ENCODE peak calls at places on chromosomes 7 and 10, in five cellular contexts. V, F, Z, R and U are unnamed samples.

GRCh38 chr7:24580283-24580946 is 7.2 kb downstream of the PALS2 start:
- DNase-seq in V (no peak), F (no peak), Z (no peak), R (no peak), U (peak)

GRCh38 chr10:1632596-1632995 is 104.7 kb downstream of the ADARB2 start:
- DNase-seq in V (no peak), F (no peak), Z (no peak), R (no peak), U (no peak)

GRCh38 chr10:75159519-75159918 is 48.1 kb downstream of the SAMD8 start:
- DNase-seq in V (no peak), F (no peak), Z (no peak), R (no peak), U (no peak)

GRCh38 chr7:5234852-5235831 is 45.1 kb downstream of the WIPI2 start:
- DNase-seq in V (no peak), F (no peak), Z (no peak), R (peak), U (no peak)

GRCh38 chr7:137109966-137110930 is 233.3 kb downstream of the PTN start:
- DNase-seq in V (no peak), F (no peak), Z (no peak), R (no peak), U (no peak)

GRCh38 chr10:21083861-21084260 is 186.8 kb upstream of the NEBL start:
- DNase-seq in V (no peak), F (no peak), Z (no peak), R (no peak), U (no peak)

GRCh38 chr10:61804414-61804813 is 97.1 kb upstream of the ARID5B start:
- DNase-seq in V (no peak), F (no peak), Z (no peak), R (no peak), U (no peak)

GRCh38 chr10:132006966-132007365 is 25.2 kb upstream of the BNIP3 start:
- DNase-seq in V (no peak), F (no peak), Z (no peak), R (no peak), U (no peak)

GRCh38 chr7:109793-110556 is 82.4 kb upstream of the FAM20C start:
- DNase-seq in V (no peak), F (no peak), Z (no peak), R (no peak), U (no peak)

GRCh38 chr10:17147884-17148494 is 18.4 kb upstream of the CUBN start:
- DNase-seq in V (no peak), F (peak), Z (no peak), R (peak), U (peak)

GRCh38 chr10:75432763-75433162 is 1.3 kb downstream of the LRMDA start:
- DNase-seq in V (no peak), F (no peak), Z (no peak), R (no peak), U (no peak)

GRCh38 chr7:117859246-117859812 is 13.9 kb downstream of the CTTNBP2 start:
- DNase-seq in V (no peak), F (no peak), Z (no peak), R (no peak), U (no peak)

GRCh38 chr10:14671383-14671782 is 103.3 kb downstream of the FAM107B start:
- DNase-seq in V (no peak), F (peak), Z (no peak), R (no peak), U (no peak)

GRCh38 chr7:36129048-36129534 is 24.0 kb upstream of the EEPD1 start:
- DNase-seq in V (no peak), F (peak), Z (no peak), R (peak), U (peak)

GRCh38 chr7:54841772-54842707 is 83.0 kb upstream of the SEC61G start:
- DNase-seq in V (peak), F (peak), Z (peak), R (peak), U (no peak)

GRCh38 chr10:98300526-98300925 is 32.5 kb upstream of the LOXL4 start:
- DNase-seq in V (no peak), F (no peak), Z (no peak), R (no peak), U (no peak)

GRCh38 chr7:116052006-116052405 is 21.4 kb upstream of the TFEC start:
- DNase-seq in V (no peak), F (no peak), Z (no peak), R (no peak), U (no peak)

GRCh38 chr10:100158044-100158805 is 27.6 kb downstream of the ERLIN1 start:
- DNase-seq in V (no peak), F (no peak), Z (no peak), R (no peak), U (no peak)

GRCh38 chr10:32953277-32953927 is 4.6 kb downstream of the ITGB1 start:
- DNase-seq in V (no peak), F (no peak), Z (no peak), R (no peak), U (no peak)

GRCh38 chr10:32616438-32616837 is 170.5 kb downstream of the CCDC7 start:
- DNase-seq in V (no peak), F (no peak), Z (no peak), R (no peak), U (no peak)

GRCh38 chr10:127904311-127904710 is 2.6 kb upstream of the PTPRE start:
- DNase-seq in V (no peak), F (no peak), Z (no peak), R (no peak), U (no peak)

GRCh38 chr10:121165276-121165675 is 314.1 kb downstream of the WDR11 start:
- DNase-seq in V (no peak), F (no peak), Z (no peak), R (no peak), U (no peak)

GRCh38 chr7:133360201-133360600 is 107.3 kb downstream of the EXOC4 start:
- DNase-seq in V (no peak), F (no peak), Z (no peak), R (no peak), U (no peak)

GRCh38 chr10:7572435-7572834 is 94.3 kb downstream of the ITIH5 start:
- DNase-seq in V (no peak), F (no peak), Z (no peak), R (no peak), U (no peak)

GRCh38 chr10:103884681-103885139 is 29.3 kb upstream of the SH3PXD2A start:
- DNase-seq in V (no peak), F (peak), Z (no peak), R (peak), U (peak)

GRCh38 chr10:72802291-72803118 is 91.0 kb upstream of the OIT3 start:
- DNase-seq in V (no peak), F (no peak), Z (no peak), R (no peak), U (no peak)

GRCh38 chr7:150668472-150668911 is 17.0 kb upstream of the GIMAP2 start:
- DNase-seq in V (no peak), F (no peak), Z (no peak), R (no peak), U (peak)

DNA sequence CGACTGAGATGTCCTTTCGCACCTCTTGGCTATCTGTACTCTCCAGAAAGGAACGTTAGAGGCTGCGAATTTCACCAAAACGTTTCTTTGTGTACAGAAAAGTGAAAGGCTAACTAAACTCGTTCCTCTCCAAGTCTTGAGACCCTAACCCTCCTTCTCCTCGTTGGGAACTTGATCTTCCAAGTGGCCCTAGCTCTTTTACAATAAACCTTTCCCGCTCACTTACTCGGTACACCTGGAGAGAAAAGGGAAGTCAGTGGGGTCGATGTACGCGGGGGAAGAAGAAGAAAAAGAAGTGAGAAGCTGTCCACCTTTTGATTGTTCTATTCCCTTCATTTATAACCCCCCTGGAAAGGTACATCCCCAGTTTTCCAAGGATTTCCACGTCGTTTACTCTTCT is 164.9 kb upstream of the PPP1R3A start:
- DNase-seq in V (no peak), F (no peak), Z (no peak), R (no peak), U (peak)
- H3K4me3 ChIP-seq in V (no peak), F (peak), Z (peak), R (peak), U (no peak)

GRCh38 chr7:2613926-2614613 is 17.7 kb upstream of the TTYH3 start:
- DNase-seq in V (no peak), F (no peak), Z (peak), R (no peak), U (no peak)

GRCh38 chr7:2611921-2612320 is 19.9 kb upstream of the TTYH3 start:
- DNase-seq in V (no peak), F (no peak), Z (no peak), R (no peak), U (no peak)

GRCh38 chr7:2614646-2615330 is 17.0 kb upstream of the TTYH3 start:
- DNase-seq in V (no peak), F (no peak), Z (no peak), R (no peak), U (no peak)

GRCh38 chr7:2612445-2613112 is 19.2 kb upstream of the TTYH3 start:
- DNase-seq in V (no peak), F (peak), Z (no peak), R (peak), U (peak)

DNA sequence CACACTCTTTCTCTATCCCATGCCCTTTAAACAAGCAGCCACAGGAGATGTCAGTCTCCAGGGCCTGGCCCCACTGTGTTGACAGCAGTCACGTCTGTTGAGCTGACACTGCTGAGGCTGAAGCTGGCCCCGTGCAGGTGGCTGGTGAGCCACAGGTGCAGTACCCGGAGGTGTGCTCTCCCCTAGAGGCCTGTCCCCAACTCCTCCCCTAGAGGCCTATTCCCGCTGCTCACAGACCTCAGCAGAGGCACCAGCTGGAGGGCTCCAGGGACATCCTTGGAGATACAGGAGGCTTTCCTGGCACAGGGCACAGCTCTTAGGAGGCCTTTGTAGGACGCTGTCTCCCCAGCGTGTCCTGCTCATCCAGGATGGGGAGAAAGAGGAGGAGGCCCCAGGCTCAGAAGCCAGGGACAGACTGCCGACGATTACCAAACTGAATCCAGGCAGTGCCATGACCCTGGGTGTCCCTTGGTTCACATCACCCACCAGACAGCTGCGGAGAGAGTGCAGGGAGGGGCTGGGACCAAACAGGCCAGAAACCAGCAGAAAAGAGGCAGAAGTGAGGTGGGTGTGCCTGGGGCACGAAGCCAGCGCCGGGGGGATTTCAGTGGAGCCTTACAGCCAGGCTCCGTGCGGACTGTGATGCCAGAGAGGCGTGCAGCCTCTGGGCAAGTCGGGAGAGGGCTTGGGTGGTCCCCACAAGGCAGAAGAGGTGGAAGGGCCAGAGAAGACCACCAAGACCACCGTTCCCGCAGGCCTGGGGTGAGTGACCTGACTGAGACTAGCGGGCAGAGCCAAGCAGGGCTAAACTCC is 18.5 kb upstream of the TTYH3 start:
- DNase-seq in V (no peak), F (no peak), Z (no peak), R (no peak), U (no peak)
- H3K27ac ChIP-seq in V (peak), F (no peak), Z (no peak), R (no peak), U (no peak)

DNA sequence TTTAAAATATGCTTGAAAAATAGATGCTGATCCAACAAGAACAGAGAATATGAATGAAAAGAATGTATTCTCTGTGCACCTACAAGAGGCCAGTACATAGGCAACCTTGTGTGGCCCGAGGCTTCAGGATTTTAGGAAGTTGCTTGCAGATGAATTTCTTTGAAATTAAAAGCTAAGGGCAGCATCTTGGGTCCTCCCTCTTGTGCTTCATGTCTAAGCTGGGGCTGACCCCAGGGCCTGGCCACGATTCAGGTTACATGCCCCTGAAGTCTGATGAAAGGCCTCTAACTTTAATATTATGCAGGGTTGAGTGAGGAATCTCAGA is 138.9 kb downstream of the BMPER start:
- DNase-seq in V (no peak), F (no peak), Z (no peak), R (no peak), U (no peak)
- H3K4me3 ChIP-seq in V (no peak), F (no peak), Z (no peak), R (no peak), U (no peak)

GRCh38 chr7:47418910-47419309 is 163.0 kb downstream of the TNS3 start:
- DNase-seq in V (peak), F (no peak), Z (no peak), R (no peak), U (no peak)
- H3K27ac ChIP-seq in V (peak), F (no peak), Z (no peak), R (no peak), U (no peak)

DNA sequence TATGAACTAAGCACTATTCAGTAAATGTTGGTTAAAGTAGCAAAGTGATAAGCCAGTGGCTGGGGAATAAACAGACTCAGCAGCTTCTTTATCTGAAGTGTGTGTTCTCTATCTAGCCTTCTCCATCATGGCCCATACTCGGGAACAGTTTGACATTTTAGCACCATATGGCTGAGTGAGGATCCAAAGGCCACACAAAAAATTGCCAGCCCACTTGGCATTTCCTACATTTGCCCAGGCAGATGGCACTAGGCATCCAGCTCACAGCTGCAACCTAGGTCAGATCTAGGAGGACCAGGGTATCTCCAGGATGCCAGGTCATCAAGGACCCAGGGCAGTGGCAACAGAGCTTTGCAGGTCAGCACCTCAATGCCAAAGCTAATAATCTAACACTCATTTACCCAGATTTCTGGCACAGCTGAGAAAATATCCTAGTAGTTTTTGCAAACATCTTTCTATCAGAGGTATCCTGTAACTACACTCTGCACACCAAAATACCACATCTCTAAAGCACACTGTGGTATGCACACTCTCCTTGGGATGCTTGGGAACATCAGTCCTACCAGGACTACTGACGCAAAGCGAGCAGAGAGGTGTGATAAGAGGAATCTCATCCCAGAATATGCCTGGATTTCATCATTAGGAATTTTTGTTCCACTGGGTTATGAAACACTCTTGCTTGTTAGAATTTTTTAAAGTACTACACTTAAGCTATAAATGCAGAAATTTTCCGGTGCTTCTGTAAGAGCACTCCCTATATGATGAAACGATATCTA is 61.7 kb downstream of the DOCK4 start:
- DNase-seq in V (no peak), F (no peak), Z (no peak), R (no peak), U (no peak)
- H3K4me3 ChIP-seq in V (no peak), F (no peak), Z (no peak), R (no peak), U (no peak)

DNA sequence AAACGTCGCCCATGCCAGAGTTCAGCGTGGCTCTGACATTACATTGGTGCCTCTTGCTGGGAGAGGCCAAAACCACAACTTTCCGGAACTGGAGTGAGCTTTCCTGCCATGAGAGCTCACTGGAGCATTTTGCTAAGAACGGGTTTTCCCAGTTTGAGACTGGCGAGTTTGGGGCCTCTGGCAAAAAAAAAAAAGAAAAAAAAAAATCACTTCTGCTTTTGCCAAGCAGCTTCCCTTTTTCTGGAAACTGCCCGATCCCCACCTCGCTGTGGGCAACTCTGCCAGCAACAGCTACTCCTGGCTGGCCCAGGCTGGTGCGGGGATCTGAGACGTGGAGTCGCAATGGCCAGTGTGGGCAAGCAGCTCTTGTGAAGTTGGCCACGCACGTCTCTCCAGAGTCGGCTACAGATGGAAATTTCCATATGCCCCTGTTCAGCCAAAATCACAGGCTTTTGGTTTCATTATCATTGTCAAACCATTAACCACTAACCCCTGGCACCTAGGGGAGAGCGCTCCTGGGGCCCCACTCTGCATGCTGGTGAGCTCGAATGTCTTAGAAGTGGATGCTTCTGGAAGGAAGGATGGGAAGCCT is 25.7 kb downstream of the PRKAG2 start:
- DNase-seq in V (no peak), F (no peak), Z (peak), R (no peak), U (no peak)
- H3K27ac ChIP-seq in V (no peak), F (no peak), Z (no peak), R (no peak), U (no peak)

GRCh38 chr7:17463511-17464085 is 165.1 kb downstream of the AHR start:
- DNase-seq in V (no peak), F (no peak), Z (no peak), R (no peak), U (no peak)
- H3K4me3 ChIP-seq in V (no peak), F (no peak), Z (no peak), R (no peak), U (no peak)